ENCODE peak calls at places on chromosomes 1 and 21, in nine cellular contexts. O is HFF-Myc, N is sigmoid colon, I is endodermal cell, L is fibroblast of lung, D is MM.1S, W is astrocyte of the spinal cord, A is transverse colon, F is OCI-LY7. Z is an unnamed sample.

GRCh38 chr1:24564695-24565094 is 8.8 kb downstream of the NCMAP start:
- DNase-seq in D (no peak), I (no peak), N (no peak), W (no peak), F (no peak), L (no peak), O (no peak), A (no peak), Z (no peak)

GRCh38 chr1:188089461-188089860 is 1260.7 kb downstream of the PLA2G4A start:
- DNase-seq in A (no peak), I (no peak), F (no peak), L (peak), O (no peak), W (no peak), D (no peak), N (no peak), Z (peak)

GRCh38 chr1:112133487-112133886 is 144.0 kb upstream of the KCND3 start:
- DNase-seq in L (no peak), W (no peak), A (no peak), N (no peak), O (no peak), D (no peak), F (no peak), I (peak), Z (no peak)

GRCh38 chr1:22711591-22712501 is 1.2 kb downstream of the EPHB2 start:
- DNase-seq in W (peak), I (peak), D (no peak), L (peak), A (peak), N (no peak), O (no peak), F (no peak), Z (no peak)

GRCh38 chr1:148379170-148379500 is 104.0 kb downstream of the PPIAL4G start:
- DNase-seq in L (no peak), I (no peak), O (no peak), D (no peak), N (no peak), A (no peak), F (no peak), W (no peak), Z (no peak)

GRCh38 chr21:44869860-44870747 is 3.4 kb downstream of the PTTG1IP start:
- DNase-seq in O (peak), L (peak), N (peak), A (peak), W (peak), D (no peak), I (peak), F (no peak), Z (peak)

GRCh38 chr1:156936721-156937220 is 16.3 kb downstream of the LRRC71 start:
- DNase-seq in O (no peak), N (peak), L (no peak), W (no peak), F (no peak), A (no peak), D (no peak), I (no peak), Z (no peak)

GRCh38 chr1:244118087-244118761 is 67.1 kb downstream of the ZBTB18 start:
- DNase-seq in N (no peak), L (no peak), W (no peak), D (no peak), O (no peak), F (no peak), A (no peak), I (no peak), Z (no peak)

GRCh38 chr1:157311730-157312269 is 173.6 kb upstream of the ETV3 start:
- DNase-seq in D (no peak), O (no peak), W (no peak), F (no peak), N (no peak), I (no peak), L (no peak), A (no peak), Z (no peak)

GRCh38 chr1:207495816-207496792 is at the start of gene CR1:
- DNase-seq in L (peak), I (peak), F (peak), N (no peak), A (peak), O (no peak), W (no peak), D (peak), Z (peak)

GRCh38 chr1:25140073-25140797 is 92.1 kb downstream of the SYF2 start:
- DNase-seq in I (peak), D (no peak), O (peak), W (peak), F (no peak), L (no peak), A (no peak), N (no peak), Z (peak)

GRCh38 chr21:36692844-36693143 is 6.1 kb upstream of the SIM2 start:
- DNase-seq in I (no peak), L (no peak), O (no peak), W (no peak), N (no peak), F (no peak), D (no peak), A (no peak), Z (no peak)

GRCh38 chr1:55285849-55286248 is 70.7 kb upstream of the USP24 start:
- DNase-seq in L (no peak), N (no peak), F (no peak), A (no peak), W (no peak), I (no peak), O (no peak), D (no peak), Z (no peak)

GRCh38 chr1:241992734-241993133 is 6.2 kb downstream of the MAP1LC3C start:
- DNase-seq in F (no peak), L (peak), D (no peak), I (no peak), N (no peak), W (peak), A (no peak), O (peak), Z (no peak)

DNA sequence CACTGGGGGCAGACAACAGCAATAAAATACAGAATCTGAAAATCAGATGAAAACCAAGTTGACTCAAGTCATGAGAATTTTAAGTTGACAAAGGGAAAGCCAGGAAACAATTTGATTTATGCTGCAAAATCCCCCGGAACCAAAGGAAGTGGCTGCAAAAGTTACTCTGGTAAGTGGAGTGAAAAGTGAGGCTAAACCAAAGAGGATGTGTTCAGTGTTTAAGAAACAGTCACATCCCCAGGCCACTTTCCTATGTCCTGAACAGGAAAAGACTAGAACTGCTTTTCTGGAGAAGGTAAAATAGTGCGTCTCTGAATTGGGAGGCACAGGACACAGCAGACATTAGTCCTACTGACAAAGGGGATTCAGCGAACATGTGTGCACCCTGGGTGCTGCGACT is 5.9 kb downstream of the TARBP1 start:
- DNase-seq in N (no peak), D (no peak), A (no peak), F (no peak), L (no peak), O (no peak), W (peak), I (no peak), Z (no peak)
- TF ChIP-seq CTCF in N (no peak), D (no peak), A (no peak), F (no peak), L (no peak), O (no peak), W (no peak), I (no peak), Z (no peak)

GRCh38 chr1:92834617-92835016 is 2.8 kb downstream of the RPL5 start:
- DNase-seq in N (no peak), A (no peak), F (no peak), I (no peak), L (no peak), W (no peak), O (no peak), D (no peak), Z (no peak)
- H3K4me3 ChIP-seq in N (no peak), A (peak), F (peak), I (peak), L (no peak), W (no peak), O (peak), D (no peak), Z (peak)

DNA sequence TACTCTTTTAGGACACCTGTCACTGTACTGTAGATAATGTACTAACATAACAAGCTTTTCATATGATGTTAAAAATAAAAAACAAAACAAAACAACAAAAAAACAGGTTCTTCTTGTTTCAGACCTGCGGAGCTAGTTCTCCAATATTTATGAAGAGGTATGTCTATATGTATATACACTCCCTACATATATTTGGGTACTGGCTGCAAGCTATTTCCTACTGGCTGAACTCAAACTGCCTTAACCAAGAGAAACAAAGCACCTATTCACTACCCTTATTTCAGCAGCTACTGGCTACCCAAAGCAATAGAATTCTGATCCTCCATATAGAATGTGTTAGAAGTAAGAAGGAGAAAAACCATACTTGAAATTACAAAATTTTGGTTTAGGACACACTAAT is 73.5 kb downstream of the ABL2 start:
- DNase-seq in F (no peak), I (no peak), O (no peak), A (no peak), W (no peak), L (no peak), D (no peak), N (no peak), Z (no peak)
- TF ChIP-seq CTCF in F (no peak), I (no peak), O (no peak), A (no peak), W (no peak), L (no peak), D (no peak), N (no peak), Z (no peak)

GRCh38 chr1:204263240-204263848 is 49.6 kb upstream of the GOLT1A start:
- DNase-seq in O (no peak), N (peak), F (no peak), A (no peak), L (peak), W (no peak), D (no peak), I (no peak), Z (no peak)
- H3K4me3 ChIP-seq in O (no peak), N (no peak), F (no peak), A (no peak), L (no peak), W (no peak), D (no peak), I (no peak), Z (no peak)

GRCh38 chr1:221979461-221980032 is 237.7 kb upstream of the DUSP10 start:
- DNase-seq in F (no peak), W (peak), L (no peak), A (no peak), N (no peak), I (no peak), D (no peak), O (no peak), Z (no peak)
- TF ChIP-seq CTCF in F (peak), W (peak), L (peak), A (no peak), N (no peak), I (peak), D (peak), O (peak), Z (peak)

DNA sequence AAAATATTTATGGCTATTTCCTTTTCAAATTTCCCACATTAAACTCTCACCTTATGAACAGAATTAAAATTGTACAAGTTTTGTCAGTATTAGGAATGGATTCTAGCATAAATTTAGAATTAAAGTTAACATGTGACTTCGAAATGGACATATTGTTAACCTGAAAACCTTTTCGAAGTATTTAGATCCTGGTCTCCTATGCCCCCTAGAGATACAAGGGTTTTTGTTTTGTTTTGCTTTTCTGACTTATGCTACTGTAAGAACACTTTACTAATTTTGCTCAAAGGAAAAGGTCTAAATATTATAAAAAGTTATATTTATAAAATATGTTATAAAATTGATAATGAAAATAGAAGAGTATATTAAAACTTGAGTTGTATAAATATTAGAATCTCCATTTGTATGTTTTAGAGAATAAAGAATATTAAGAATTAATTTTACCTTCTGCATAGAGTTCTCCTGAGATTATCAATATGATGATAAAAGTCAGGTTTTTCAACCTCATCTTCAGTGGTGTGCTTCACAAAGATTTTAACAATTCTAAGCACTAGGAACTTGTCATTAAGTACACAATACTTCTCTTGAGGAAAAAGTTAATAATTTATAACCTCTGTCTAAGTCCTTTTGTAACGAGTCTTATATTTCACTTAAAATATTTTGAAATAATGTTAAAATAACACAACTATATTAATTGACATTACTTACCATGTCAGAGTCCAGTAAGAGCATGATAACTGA is at the start of gene F13B:
- DNase-seq in W (no peak), A (no peak), O (no peak), L (no peak), I (no peak), D (no peak), N (no peak), F (no peak), Z (peak)
- H3K4me3 ChIP-seq in W (no peak), A (no peak), O (no peak), L (no peak), I (no peak), D (no peak), N (no peak), F (no peak), Z (no peak)

GRCh38 chr1:26645734-26646133 is 50.1 kb upstream of the ARID1A start:
- DNase-seq in F (no peak), W (no peak), O (no peak), I (no peak), A (no peak), D (no peak), N (no peak), L (no peak), Z (no peak)
- TF ChIP-seq CTCF in F (no peak), W (no peak), O (no peak), I (no peak), A (no peak), D (no peak), N (no peak), L (no peak), Z (no peak)

GRCh38 chr1:65526049-65526556 is 105.6 kb downstream of the LEPR start:
- DNase-seq in A (no peak), I (no peak), F (no peak), N (no peak), W (no peak), O (no peak), D (no peak), L (no peak), Z (no peak)
- H3K4me3 ChIP-seq in A (peak), I (peak), F (no peak), N (peak), W (peak), O (peak), D (no peak), L (no peak), Z (peak)

GRCh38 chr1:234978397-234979291 is 150.0 kb downstream of the TOMM20 start:
- DNase-seq in W (peak), D (peak), N (peak), A (peak), I (no peak), F (peak), L (peak), O (no peak), Z (peak)
- TF ChIP-seq CTCF in W (no peak), D (peak), N (no peak), A (peak), I (peak), F (peak), L (no peak), O (no peak), Z (no peak)

GRCh38 chr1:99943238-99943794 is 26.5 kb upstream of the SLC35A3 start:
- DNase-seq in D (no peak), O (peak), A (no peak), F (no peak), N (no peak), L (peak), W (peak), I (no peak), Z (peak)
- H3K4me3 ChIP-seq in D (no peak), O (no peak), A (no peak), F (no peak), N (no peak), L (no peak), W (no peak), I (no peak), Z (no peak)

Z was measured in foreskin fibroblast.